ENCODE peak calls at places on chromosomes 12 and 14, in nine cellular contexts. L is heart right ventricle; M is spleen; W is brain microvascular endothelial cell; H is cardiac muscle cell; I is type B pancreatic cell; Y is HFF-Myc; F is CD4-positive, alpha-beta T cell; S is CD8-positive, alpha-beta T cell. J is an unnamed sample.

GRCh38 chr14:105884808-105885281 is 358.5 kb downstream of the TMEM121 start:
- DNase-seq in L (peak; percentile 0), M (peak; percentile 44), W (no peak), H (no peak), I (peak; percentile 40), Y (no peak), F (no peak), S (no peak), J (no peak)

GRCh38 chr12:124305136-124305535 is 10.2 kb downstream of the RFLNA start:
- DNase-seq in L (no peak), M (peak; percentile 59), W (no peak), H (no peak), I (no peak), Y (no peak), F (no peak), S (no peak), J (no peak)

GRCh38 chr14:94665121-94665520 is 52.9 kb downstream of the SERPINA3 start:
- DNase-seq in L (no peak), M (no peak), W (peak; percentile 85), H (peak; percentile 59), I (peak; percentile 25), Y (no peak), F (no peak), S (no peak), J (no peak)

GRCh38 chr12:39692258-39692853 is 72.8 kb upstream of the ABCD2 start:
- DNase-seq in L (no peak), M (no peak), W (no peak), H (peak; percentile 27), I (no peak), Y (no peak), F (no peak), S (no peak), J (no peak)

GRCh38 chr14:59484611-59485174 is 376 bp downstream of the JKAMP start:
- DNase-seq in L (no peak), M (no peak), W (no peak), H (no peak), I (no peak), Y (no peak), F (no peak), S (no peak), J (no peak)

GRCh38 chr12:118304093-118304492 is 68.6 kb downstream of the TAOK3 start:
- DNase-seq in L (no peak), M (no peak), W (no peak), H (no peak), I (no peak), Y (no peak), F (no peak), S (no peak), J (no peak)

GRCh38 chr12:118456741-118457140 is 80.4 kb downstream of the SUDS3 start:
- DNase-seq in L (no peak), M (no peak), W (no peak), H (no peak), I (no peak), Y (no peak), F (no peak), S (no peak), J (no peak)

GRCh38 chr14:64708148-64709004 is 4.2 kb downstream of the PLEKHG3 start:
- DNase-seq in L (peak; percentile 24), M (peak; percentile 91), W (no peak), H (peak; percentile 29), I (no peak), Y (no peak), F (no peak), S (no peak), J (peak; percentile 39)

GRCh38 chr12:132761032-132761910 is at the start of gene ANKLE2:
- DNase-seq in L (peak; percentile 46), M (peak; percentile 92), W (peak; percentile 72), H (peak; percentile 78), I (no peak), Y (peak; percentile 11), F (peak; percentile 61), S (peak; percentile 45), J (peak; percentile 40)

GRCh38 chr12:132764231-132764630 is 2.6 kb upstream of the ANKLE2 start:
- DNase-seq in L (peak; percentile 13), M (no peak), W (no peak), H (no peak), I (no peak), Y (no peak), F (no peak), S (no peak), J (no peak)

GRCh38 chr12:132765366-132765765 is 3.7 kb upstream of the ANKLE2 start:
- DNase-seq in L (peak; percentile 4), M (no peak), W (no peak), H (no peak), I (no peak), Y (no peak), F (no peak), S (no peak), J (no peak)

GRCh38 chr12:132766380-132767085 is 4.9 kb upstream of the ANKLE2 start:
- DNase-seq in L (peak; percentile 77), M (peak; percentile 80), W (no peak), H (peak; percentile 68), I (no peak), Y (no peak), F (no peak), S (no peak), J (no peak)

DNA sequence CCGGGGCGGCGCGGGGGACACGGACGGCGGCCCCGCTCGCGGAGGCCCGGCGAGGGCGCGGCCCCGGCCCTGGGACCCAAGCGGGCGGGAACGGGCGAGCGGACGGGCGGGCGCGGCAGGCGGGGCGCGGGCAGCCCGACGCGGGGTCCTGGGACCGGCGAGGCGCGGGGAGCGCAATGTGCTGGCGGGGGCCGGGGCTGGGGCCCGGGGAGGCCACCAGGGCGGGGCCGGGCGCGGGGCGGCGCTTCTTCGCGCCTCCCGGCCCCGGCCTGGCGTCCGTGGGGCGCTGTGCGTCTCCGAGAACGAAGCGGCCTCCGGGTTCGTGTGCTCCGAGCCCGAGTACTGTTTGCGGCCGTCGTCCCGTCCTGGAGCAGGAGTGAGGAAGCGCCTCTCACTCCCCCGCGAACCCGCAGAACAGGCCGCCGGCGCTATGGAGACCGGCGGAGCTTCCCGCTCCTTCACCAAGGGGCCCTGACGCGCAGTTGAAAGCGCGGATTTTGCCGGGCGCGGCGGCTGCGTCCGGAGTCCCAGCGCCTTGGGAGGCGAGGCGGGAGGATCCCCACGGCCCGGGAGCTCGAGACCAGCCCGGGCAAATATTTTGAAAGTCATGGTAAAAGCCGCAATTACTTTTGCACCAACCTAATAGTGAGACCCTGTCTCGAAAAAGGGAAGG is 415 bp upstream of the ANKLE2 start:
- DNase-seq in L (peak; percentile 90), M (peak; percentile 98), W (peak; percentile 55), H (peak; percentile 94), I (peak; percentile 90), Y (peak; percentile 48), F (peak; percentile 78), S (peak; percentile 82), J (peak; percentile 70)
- TF ChIP-seq CTCF in L (peak; percentile 45), M (no peak), W (peak; percentile 14), H (peak; percentile 14), I (peak; percentile 53), Y (no peak), F (peak; percentile 14), S (no peak), J (peak; percentile 44)

GRCh38 chr14:91716999-91717398 is 14.9 kb downstream of the CATSPERB start:
- DNase-seq in L (no peak), M (no peak), W (no peak), H (no peak), I (no peak), Y (no peak), F (no peak), S (no peak), J (no peak)

GRCh38 chr14:91719839-91720238 is 12.0 kb downstream of the CATSPERB start:
- DNase-seq in L (no peak), M (no peak), W (no peak), H (no peak), I (no peak), Y (no peak), F (no peak), S (no peak), J (no peak)

DNA sequence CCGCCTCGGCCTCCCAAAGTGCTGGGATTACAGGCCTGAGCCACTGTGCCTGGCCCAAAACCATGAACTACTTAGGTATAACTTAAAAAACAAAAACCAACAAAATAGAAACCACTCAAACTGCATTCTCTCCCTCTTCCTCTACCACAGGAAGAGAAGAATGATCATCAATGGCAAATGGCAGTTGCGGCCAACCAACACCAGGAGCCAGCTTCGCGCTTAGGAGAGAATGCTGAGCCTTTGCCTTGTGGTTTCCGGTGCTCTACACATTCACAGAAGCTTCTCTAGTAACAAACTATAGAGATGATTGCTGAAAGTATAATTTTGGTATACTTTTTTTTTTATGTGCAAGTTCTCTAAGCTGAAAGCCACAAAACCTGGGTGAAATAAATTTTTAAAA is 17.1 kb downstream of the CATSPERB start:
- DNase-seq in L (no peak), M (no peak), W (no peak), H (no peak), I (no peak), Y (no peak), F (peak; percentile 32), S (peak; percentile 31), J (no peak)
- TF ChIP-seq CTCF in L (no peak), M (no peak), W (no peak), H (no peak), I (no peak), Y (no peak), F (peak; percentile 43), S (peak; percentile 19), J (no peak)

DNA sequence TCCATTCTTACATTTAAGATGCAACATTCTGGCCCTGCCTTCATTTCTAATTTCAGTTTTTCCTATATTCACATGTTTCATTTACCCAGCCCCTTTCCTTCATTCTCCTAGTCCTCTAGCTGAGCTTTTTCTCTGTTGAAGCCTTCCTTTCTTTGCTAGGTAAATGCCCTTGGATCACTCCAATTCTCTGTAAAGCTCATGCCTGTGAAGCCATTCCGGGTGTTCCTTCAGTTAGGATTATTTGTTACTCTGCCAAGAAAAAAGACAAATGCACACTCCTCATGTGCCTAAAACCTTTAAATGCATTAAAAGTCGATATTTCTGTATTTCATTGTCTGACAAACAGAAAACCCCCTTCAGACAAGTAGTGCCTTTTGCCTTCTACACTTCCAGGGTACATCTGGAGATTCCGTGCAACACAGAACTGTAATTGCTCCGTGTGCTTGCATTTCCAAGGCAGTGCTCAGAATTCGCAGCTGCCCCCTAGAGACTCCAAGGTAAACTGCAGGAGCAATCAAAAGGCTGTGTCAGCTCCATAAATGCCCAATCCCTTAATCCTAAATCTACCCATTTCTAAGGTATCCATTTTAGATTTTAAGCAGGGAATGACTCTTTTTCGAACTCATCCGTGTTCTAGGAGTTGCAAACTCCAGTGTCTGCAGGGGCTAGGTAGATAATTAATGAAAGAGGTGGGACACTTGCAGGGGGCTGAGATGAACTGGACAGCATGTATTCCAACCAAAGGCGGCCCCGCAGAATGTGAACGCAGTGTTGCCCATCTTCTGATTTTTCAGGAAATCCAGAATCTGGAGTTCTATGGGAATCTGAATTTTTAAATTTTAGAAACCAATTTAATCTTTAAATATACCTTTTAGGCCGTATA is 320.2 kb downstream of the GRIN2B start:
- DNase-seq in L (peak; percentile 13), M (no peak), W (peak; percentile 38), H (peak; percentile 67), I (no peak), Y (peak; percentile 7), F (no peak), S (no peak), J (peak; percentile 44)
- TF ChIP-seq CTCF in L (peak; percentile 81), M (peak; percentile 46), W (peak; percentile 84), H (peak; percentile 88), I (peak; percentile 86), Y (peak; percentile 72), F (peak; percentile 62), S (peak; percentile 45), J (peak; percentile 97)

DNA sequence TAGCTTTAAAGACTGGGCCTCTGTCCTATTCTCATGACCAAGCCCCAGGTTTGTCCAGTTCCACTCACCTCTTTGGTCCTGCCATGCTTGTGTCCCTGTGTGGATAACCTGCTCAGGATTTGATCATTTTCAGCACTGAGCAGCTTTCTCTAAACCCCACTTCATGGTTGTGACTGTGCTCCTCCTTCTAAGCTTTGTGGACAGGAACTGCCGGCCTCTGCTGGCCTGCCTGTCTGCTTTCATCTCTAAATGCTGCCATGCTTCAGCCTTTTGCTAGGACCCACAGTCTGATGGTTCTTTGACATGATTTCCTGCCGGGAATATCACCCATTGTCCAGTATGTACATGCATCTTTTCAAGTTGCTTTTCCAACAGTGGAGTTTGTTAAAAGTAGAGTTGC is 53.9 kb upstream of the STXBP6 start:
- DNase-seq in L (no peak), M (no peak), W (no peak), H (no peak), I (no peak), Y (no peak), F (no peak), S (no peak), J (no peak)
- TF ChIP-seq CTCF in L (no peak), M (no peak), W (no peak), H (no peak), I (no peak), Y (no peak), F (no peak), S (no peak), J (no peak)